ENCODE peak calls at places on chromosome 16, in ten cellular contexts. B, F, T, J, C, K, W, U, A and D are unnamed samples.

GRCh38 chr16:20866792-20867191 is 33.4 kb downstream of the DCUN1D3 start:
- DNase-seq in B (no peak), J (no peak), C (no peak), W (no peak), U (no peak), F (no peak), A (no peak), T (no peak), K (no peak), D (no peak)

GRCh38 chr16:12703935-12704334 is 99.8 kb downstream of the CPPED1 start:
- DNase-seq in U (no peak), K (peak; percentile 25), F (no peak), B (no peak), C (no peak), T (no peak), J (no peak), W (no peak), A (no peak), D (no peak)

GRCh38 chr16:84278968-84279367 is 15.7 kb upstream of the WFDC1 start:
- DNase-seq in C (no peak), K (no peak), U (no peak), B (no peak), A (no peak), W (no peak), J (no peak), F (peak; percentile 72), T (no peak), D (no peak)

GRCh38 chr16:3857189-3858013 is 23.1 kb downstream of the CREBBP start:
- DNase-seq in B (no peak), F (no peak), U (no peak), J (no peak), A (no peak), C (no peak), W (no peak), T (no peak), K (peak; percentile 48), D (no peak)

GRCh38 chr16:19765860-19766553 is 47.9 kb downstream of the IQCK start:
- DNase-seq in T (no peak), U (no peak), B (peak; percentile 65), K (no peak), F (no peak), J (no peak), A (no peak), C (no peak), W (peak; percentile 50), D (peak; percentile 86)

GRCh38 chr16:17994027-17994426 is 342.5 kb downstream of the NPIPA8 start:
- DNase-seq in B (no peak), W (no peak), K (no peak), A (no peak), U (no peak), F (no peak), T (no peak), J (no peak), C (no peak), D (no peak)

GRCh38 chr16:11485676-11486075 is 101.0 kb downstream of the LITAF start:
- DNase-seq in T (no peak), J (no peak), W (no peak), U (no peak), F (no peak), C (no peak), B (no peak), K (no peak), A (no peak), D (no peak)

GRCh38 chr16:82627811-82628339 is 1.1 kb downstream of the CDH13 start:
- DNase-seq in W (no peak), F (no peak), B (peak; percentile 71), K (peak; percentile 72), T (no peak), J (no peak), A (peak; percentile 49), C (no peak), U (no peak), D (peak; percentile 31)

GRCh38 chr16:48531011-48531962 is 78.7 kb downstream of the N4BP1 start:
- DNase-seq in J (no peak), K (peak; percentile 16), T (no peak), U (no peak), F (peak; percentile 68), B (peak; percentile 72), C (no peak), W (peak; percentile 54), A (no peak), D (peak; percentile 49)

GRCh38 chr16:47724386-47724785 is 263.3 kb downstream of the PHKB start:
- DNase-seq in B (no peak), F (no peak), K (no peak), J (no peak), A (no peak), W (no peak), U (no peak), C (no peak), T (no peak), D (no peak)

GRCh38 chr16:1426734-1427451 is 4.0 kb upstream of the PERCC1 start:
- DNase-seq in J (no peak), F (no peak), C (no peak), K (no peak), T (no peak), A (no peak), B (no peak), U (no peak), W (no peak), D (no peak)

GRCh38 chr16:83532634-83533033 is 275.1 kb upstream of the HSBP1 start:
- DNase-seq in B (peak; percentile 44), U (no peak), C (no peak), T (no peak), A (no peak), J (no peak), W (no peak), F (peak; percentile 49), K (no peak), D (no peak)

GRCh38 chr16:49492090-49492801 is 118.6 kb downstream of the C16orf78 start:
- DNase-seq in K (no peak), F (no peak), J (peak; percentile 35), C (no peak), U (peak; percentile 57), A (peak; percentile 74), B (peak; percentile 82), W (no peak), T (peak; percentile 10), D (peak; percentile 57)

GRCh38 chr16:53632526-53632925 is 71.1 kb downstream of the RPGRIP1L start:
- DNase-seq in K (no peak), W (no peak), A (no peak), C (no peak), J (no peak), T (no peak), U (no peak), F (no peak), B (no peak), D (no peak)

GRCh38 chr16:50270510-50271147 is 4.3 kb downstream of the ADCY7 start:
- DNase-seq in U (no peak), F (no peak), A (no peak), W (no peak), K (no peak), T (no peak), B (peak; percentile 33), C (no peak), J (no peak), D (peak; percentile 19)

GRCh38 chr16:82917886-82918595 is 291.3 kb downstream of the CDH13 start:
- DNase-seq in F (no peak), T (no peak), B (no peak), C (no peak), A (no peak), J (no peak), W (no peak), U (no peak), K (no peak), D (no peak)

GRCh38 chr16:85126731-85127662 is 14.7 kb upstream of the CIBAR2 start:
- DNase-seq in C (peak; percentile 72), K (peak; percentile 76), B (peak; percentile 91), U (peak; percentile 50), F (peak; percentile 76), A (peak; percentile 70), T (no peak), J (peak; percentile 50), W (no peak), D (peak; percentile 62)

GRCh38 chr16:65410801-65411200 is 288.9 kb upstream of the CDH11 start:
- DNase-seq in B (no peak), C (peak; percentile 30), U (no peak), K (no peak), W (no peak), J (no peak), T (no peak), A (no peak), F (no peak), D (no peak)

GRCh38 chr16:21162661-21163151 is 4.2 kb downstream of the LDAF1 start:
- DNase-seq in J (no peak), K (no peak), A (no peak), U (no peak), C (no peak), W (peak; percentile 49), B (peak; percentile 77), T (no peak), F (peak; percentile 8), D (peak; percentile 84)

GRCh38 chr16:610513-611381 is 20.0 kb upstream of the WFIKKN1 start:
- DNase-seq in K (no peak), F (no peak), C (no peak), B (peak; percentile 84), T (peak; percentile 51), U (peak; percentile 80), W (no peak), A (no peak), J (peak; percentile 78), D (peak; percentile 75)

GRCh38 chr16:4338125-4338582 is 13.0 kb downstream of the PAM16 start:
- DNase-seq in C (no peak), T (no peak), W (no peak), K (no peak), A (no peak), U (no peak), F (no peak), B (peak; percentile 55), J (no peak), D (no peak)

GRCh38 chr16:1363501-1364041 is 11.8 kb downstream of the GNPTG start:
- DNase-seq in J (peak; percentile 77), B (peak; percentile 84), A (peak; percentile 77), T (peak; percentile 68), C (no peak), K (no peak), F (no peak), U (peak; percentile 79), W (no peak), D (no peak)